ENCODE peak calls at places on chromosomes 6 and 20, in ten cellular contexts. E, Y, U, V, F, R, C, N, D and Z are unnamed samples.

GRCh38 chr6:64983108-64983507 is 723.9 kb downstream of the EYS start:
- DNase-seq in E (no peak), Y (no peak), U (no peak), V (no peak), F (no peak), R (no peak), C (no peak), N (no peak), D (no peak), Z (no peak)

GRCh38 chr6:163254341-163254835 is 160.1 kb upstream of the QKI start:
- DNase-seq in E (no peak), Y (no peak), U (no peak), V (no peak), F (no peak), R (no peak), C (no peak), N (no peak), D (no peak), Z (no peak)

GRCh38 chr6:43910638-43911353 is 140.8 kb downstream of the VEGFA start:
- DNase-seq in E (peak), Y (no peak), U (no peak), V (no peak), F (no peak), R (peak), C (no peak), N (no peak), D (peak), Z (peak)

GRCh38 chr6:147909645-147910044 is 401.2 kb downstream of the SAMD5 start:
- DNase-seq in E (peak), Y (no peak), U (no peak), V (no peak), F (no peak), R (no peak), C (no peak), N (no peak), D (peak), Z (peak)

GRCh38 chr6:108836061-108836460 is 12.2 kb upstream of the ARMC2 start:
- DNase-seq in E (peak), Y (no peak), U (no peak), V (no peak), F (no peak), R (no peak), C (no peak), N (no peak), D (no peak), Z (no peak)

GRCh38 chr20:48301189-48301588 is 515.9 kb upstream of the SULF2 start:
- DNase-seq in E (no peak), Y (no peak), U (no peak), V (no peak), F (no peak), R (no peak), C (no peak), N (no peak), D (no peak), Z (no peak)

GRCh38 chr6:25017932-25018581 is 82.3 kb upstream of the RIPOR2 start:
- DNase-seq in E (peak), Y (peak), U (peak), V (peak), F (peak), R (peak), C (no peak), N (peak), D (peak), Z (peak)

GRCh38 chr6:47478233-47479155 is 905 bp downstream of the CD2AP start:
- DNase-seq in E (peak), Y (no peak), U (no peak), V (peak), F (no peak), R (peak), C (no peak), N (no peak), D (no peak), Z (peak)

GRCh38 chr20:24987244-24987643 is 5.3 kb downstream of the APMAP start:
- DNase-seq in E (no peak), Y (no peak), U (no peak), V (no peak), F (no peak), R (no peak), C (no peak), N (no peak), D (no peak), Z (no peak)

GRCh38 chr6:13360671-13361540 is 32.6 kb upstream of the TBC1D7 start:
- DNase-seq in E (no peak), Y (no peak), U (no peak), V (no peak), F (no peak), R (no peak), C (no peak), N (no peak), D (no peak), Z (peak)

GRCh38 chr6:28134015-28134414 is 7.7 kb upstream of the ZKSCAN8 start:
- DNase-seq in E (peak), Y (peak), U (no peak), V (peak), F (peak), R (no peak), C (peak), N (no peak), D (peak), Z (peak)

GRCh38 chr20:1830240-1830639 is 65.0 kb upstream of the SIRPA start:
- DNase-seq in E (peak), Y (no peak), U (no peak), V (no peak), F (no peak), R (peak), C (no peak), N (peak), D (peak), Z (peak)

GRCh38 chr20:22691369-22692118 is 107.2 kb upstream of the FOXA2 start:
- DNase-seq in E (peak), Y (peak), U (peak), V (peak), F (peak), R (peak), C (peak), N (peak), D (peak), Z (peak)

GRCh38 chr6:5435449-5435848 is 174.1 kb downstream of the FARS2 start:
- DNase-seq in E (peak), Y (no peak), U (no peak), V (no peak), F (no peak), R (no peak), C (no peak), N (no peak), D (peak), Z (peak)

GRCh38 chr6:159282351-159282750 is 113.2 kb downstream of the FNDC1 start:
- DNase-seq in E (no peak), Y (no peak), U (no peak), V (no peak), F (no peak), R (no peak), C (no peak), N (no peak), D (no peak), Z (no peak)

GRCh38 chr6:79307321-79308036 is 73.0 kb upstream of the HMGN3 start:
- DNase-seq in E (peak), Y (no peak), U (no peak), V (no peak), F (no peak), R (peak), C (no peak), N (no peak), D (peak), Z (peak)

GRCh38 chr6:4668271-4669179 is 107.7 kb upstream of the CDYL start:
- DNase-seq in E (peak), Y (no peak), U (no peak), V (no peak), F (no peak), R (no peak), C (no peak), N (no peak), D (peak), Z (peak)